ENCODE peak calls at places on chromosomes 4 and X, in five cellular contexts. One of them, this sample, is unnamed.

GRCh38 chrX:128804828-128805227 is 718.5 kb downstream of the SMARCA1 start:
- DNase-seq in foreskin keratinocyte: no peak
- DNase-seq in pancreas: no peak
- DNase-seq in mammary epithelial cell: no peak
- DNase-seq in heart right ventricle: no peak
- DNase-seq in this sample: no peak

GRCh38 chrX:15475486-15475885 is 17.6 kb downstream of the PIR start:
- DNase-seq in heart right ventricle: no peak
- DNase-seq in foreskin keratinocyte: no peak
- DNase-seq in mammary epithelial cell: no peak
- DNase-seq in pancreas: no peak
- DNase-seq in this sample: no peak

GRCh38 chrX:49840679-49841078 is 11.6 kb downstream of the PAGE4 start:
- DNase-seq in foreskin keratinocyte: peak; percentile 39
- DNase-seq in pancreas: peak; percentile 86
- DNase-seq in heart right ventricle: peak; percentile 38
- DNase-seq in mammary epithelial cell: peak; percentile 54
- DNase-seq in this sample: no peak

GRCh38 chrX:111868726-111869638 is 7.0 kb upstream of the TRPC5OS start:
- DNase-seq in pancreas: no peak
- DNase-seq in mammary epithelial cell: peak; percentile 3
- DNase-seq in foreskin keratinocyte: no peak
- DNase-seq in heart right ventricle: no peak
- DNase-seq in this sample: no peak

GRCh38 chr4:2964077-2964471 is 703 bp downstream of the GRK4 start:
- DNase-seq in pancreas: no peak
- DNase-seq in heart right ventricle: no peak
- DNase-seq in foreskin keratinocyte: no peak
- DNase-seq in mammary epithelial cell: no peak
- DNase-seq in this sample: no peak

GRCh38 chr4:189305500-189305899 is 635.2 kb upstream of the FRG1 start:
- DNase-seq in foreskin keratinocyte: no peak
- DNase-seq in pancreas: no peak
- DNase-seq in mammary epithelial cell: no peak
- DNase-seq in heart right ventricle: no peak
- DNase-seq in this sample: no peak

GRCh38 chrX:150365953-150366911 is 3.1 kb downstream of the MAMLD1 start:
- DNase-seq in heart right ventricle: peak; percentile 36
- DNase-seq in mammary epithelial cell: peak; percentile 23
- DNase-seq in pancreas: peak; percentile 44
- DNase-seq in foreskin keratinocyte: no peak
- DNase-seq in this sample: no peak

GRCh38 chrX:30283456-30284200 is 25.6 kb downstream of the NR0B1 start:
- DNase-seq in heart right ventricle: no peak
- DNase-seq in pancreas: no peak
- DNase-seq in mammary epithelial cell: peak; percentile 88
- DNase-seq in foreskin keratinocyte: peak; percentile 86
- DNase-seq in this sample: no peak

GRCh38 chr4:8419222-8420041 is 21.1 kb downstream of the ACOX3 start:
- DNase-seq in mammary epithelial cell: no peak
- DNase-seq in foreskin keratinocyte: no peak
- DNase-seq in pancreas: no peak
- DNase-seq in heart right ventricle: no peak
- DNase-seq in this sample: no peak

GRCh38 chr4:10028910-10029309 is 7.6 kb upstream of the SLC2A9 start:
- DNase-seq in pancreas: no peak
- DNase-seq in mammary epithelial cell: no peak
- DNase-seq in foreskin keratinocyte: no peak
- DNase-seq in heart right ventricle: no peak
- DNase-seq in this sample: no peak

GRCh38 chr4:100836929-100837328 is 319.1 kb upstream of the EMCN start:
- DNase-seq in pancreas: no peak
- DNase-seq in foreskin keratinocyte: no peak
- DNase-seq in mammary epithelial cell: no peak
- DNase-seq in heart right ventricle: no peak
- DNase-seq in this sample: no peak

GRCh38 chrX:153381684-153382532 is 19.2 kb downstream of the PNMA6E start:
- DNase-seq in heart right ventricle: no peak
- DNase-seq in pancreas: peak; percentile 69
- DNase-seq in mammary epithelial cell: peak; percentile 9
- DNase-seq in foreskin keratinocyte: peak; percentile 12
- DNase-seq in this sample: no peak

GRCh38 chr4:124596811-124597210 is 115.7 kb downstream of the ANKRD50 start:
- DNase-seq in foreskin keratinocyte: no peak
- DNase-seq in heart right ventricle: no peak
- DNase-seq in mammary epithelial cell: no peak
- DNase-seq in pancreas: no peak
- DNase-seq in this sample: no peak
- H3K4me1 ChIP-seq in foreskin keratinocyte: no peaks in the 10 kb centered on the region
- H3K4me1 ChIP-seq in heart right ventricle: no peaks in the 10 kb centered on the region
- H3K4me1 ChIP-seq in mammary epithelial cell: no peaks in the 10 kb centered on the region
- H3K4me1 ChIP-seq in pancreas: no peaks in the 10 kb centered on the region
- H3K4me1 ChIP-seq in this sample: no peaks in the 10 kb centered on the region

GRCh38 chr4:73964862-73965611 is 16.8 kb downstream of the PF4 start:
- DNase-seq in foreskin keratinocyte: peak; percentile 31
- DNase-seq in pancreas: no peak
- DNase-seq in heart right ventricle: no peak
- DNase-seq in mammary epithelial cell: no peak
- DNase-seq in this sample: no peak
- TF ChIP-seq CTCF in foreskin keratinocyte: peak; percentile 62
- TF ChIP-seq CTCF in pancreas: peak; percentile 17
- TF ChIP-seq CTCF in heart right ventricle: peak; percentile 7
- TF ChIP-seq CTCF in mammary epithelial cell: peak; percentile 55
- TF ChIP-seq CTCF in this sample: no peak

DNA sequence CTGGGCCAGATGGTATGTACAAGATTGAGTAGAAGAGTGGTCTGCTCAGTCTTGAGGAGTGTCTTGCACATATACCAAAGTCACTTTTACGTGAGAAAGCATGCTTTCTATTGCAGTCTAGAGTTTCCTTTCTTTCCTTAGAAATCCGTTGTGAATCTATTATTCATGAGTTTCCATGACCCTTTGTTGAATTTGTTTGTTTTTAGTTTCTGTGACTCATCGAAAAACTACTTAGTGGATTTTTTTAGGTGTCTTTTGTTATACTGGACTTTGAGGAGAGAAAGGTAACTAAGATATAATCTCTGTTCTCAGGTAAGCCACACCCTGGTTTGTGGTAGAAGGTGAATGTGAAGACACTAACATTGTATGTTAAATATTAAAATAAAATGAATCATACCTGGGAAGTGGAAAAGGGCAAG is 23.0 kb downstream of the GALNT7 start:
- DNase-seq in mammary epithelial cell: peak; percentile 94
- DNase-seq in heart right ventricle: no peak
- DNase-seq in foreskin keratinocyte: peak; percentile 89
- DNase-seq in pancreas: no peak
- DNase-seq in this sample: no peak
- H3K4me1 ChIP-seq in mammary epithelial cell: peaks cover 23% of the 10 kb centered on the region
- H3K4me1 ChIP-seq in heart right ventricle: peaks cover 5% of the 10 kb centered on the region
- H3K4me1 ChIP-seq in foreskin keratinocyte: peaks cover 5% of the 10 kb centered on the region
- H3K4me1 ChIP-seq in pancreas: peaks cover 11% of the 10 kb centered on the region
- H3K4me1 ChIP-seq in this sample: no peaks in the 10 kb centered on the region

GRCh38 chrX:39152106-39152649 is 350.9 kb downstream of the MID1IP1 start:
- DNase-seq in heart right ventricle: peak; percentile 27
- DNase-seq in mammary epithelial cell: no peak
- DNase-seq in pancreas: peak; percentile 63
- DNase-seq in foreskin keratinocyte: no peak
- DNase-seq in this sample: no peak
- TF ChIP-seq CTCF in heart right ventricle: peak; percentile 41
- TF ChIP-seq CTCF in mammary epithelial cell: peak; percentile 68
- TF ChIP-seq CTCF in pancreas: peak; percentile 30
- TF ChIP-seq CTCF in foreskin keratinocyte: peak; percentile 61
- TF ChIP-seq CTCF in this sample: peak; percentile 16

GRCh38 chr4:184455299-184455698 is 19.1 kb downstream of the IRF2 start:
- DNase-seq in heart right ventricle: no peak
- DNase-seq in pancreas: no peak
- DNase-seq in mammary epithelial cell: no peak
- DNase-seq in foreskin keratinocyte: no peak
- DNase-seq in this sample: no peak
- H3K4me1 ChIP-seq in heart right ventricle: peaks cover 85% of the 10 kb centered on the region
- H3K4me1 ChIP-seq in pancreas: no peaks in the 10 kb centered on the region
- H3K4me1 ChIP-seq in mammary epithelial cell: peaks cover 25% of the 10 kb centered on the region
- H3K4me1 ChIP-seq in foreskin keratinocyte: peaks cover 26% of the 10 kb centered on the region
- H3K4me1 ChIP-seq in this sample: peaks cover 5% of the 10 kb centered on the region

DNA sequence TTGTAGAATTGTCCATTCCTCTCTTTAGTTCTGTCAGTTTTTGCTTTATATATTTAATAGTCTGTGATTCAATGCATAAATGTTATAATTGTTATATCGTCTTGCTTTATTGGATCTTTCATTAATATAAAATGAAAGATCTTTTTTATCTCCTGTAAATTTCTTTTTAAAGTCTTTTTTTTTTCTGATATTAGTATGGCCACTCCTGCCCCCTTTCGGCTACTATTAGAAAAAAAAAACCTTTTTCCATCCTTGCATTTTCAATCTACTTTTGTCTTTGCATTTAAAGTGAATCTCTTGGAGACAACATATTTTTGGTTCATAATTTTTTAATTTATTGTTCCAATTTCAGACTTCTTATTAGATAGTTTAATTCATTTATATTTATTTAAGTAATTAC is 677.4 kb upstream of the NDST4 start:
- DNase-seq in foreskin keratinocyte: no peak
- DNase-seq in heart right ventricle: no peak
- DNase-seq in mammary epithelial cell: no peak
- DNase-seq in pancreas: no peak
- DNase-seq in this sample: no peak
- TF ChIP-seq CTCF in foreskin keratinocyte: no peak
- TF ChIP-seq CTCF in heart right ventricle: no peak
- TF ChIP-seq CTCF in mammary epithelial cell: no peak
- TF ChIP-seq CTCF in pancreas: no peak
- TF ChIP-seq CTCF in this sample: no peak

GRCh38 chr4:1872918-1873269 is 1.7 kb downstream of the NSD2 start:
- DNase-seq in heart right ventricle: no peak
- DNase-seq in mammary epithelial cell: peak; percentile 60
- DNase-seq in foreskin keratinocyte: peak; percentile 75
- DNase-seq in pancreas: no peak
- DNase-seq in this sample: no peak

GRCh38 chr4:1870328-1870577 is 940 bp upstream of the NSD2 start:
- DNase-seq in foreskin keratinocyte: peak; percentile 83
- DNase-seq in pancreas: peak; percentile 92
- DNase-seq in heart right ventricle: peak; percentile 86
- DNase-seq in mammary epithelial cell: peak; percentile 88
- DNase-seq in this sample: peak; percentile 42

GRCh38 chr4:1870578-1871443 is at the start of gene NSD2:
- DNase-seq in foreskin keratinocyte: peak; percentile 78
- DNase-seq in pancreas: peak; percentile 91
- DNase-seq in heart right ventricle: peak; percentile 92
- DNase-seq in mammary epithelial cell: peak; percentile 83
- DNase-seq in this sample: peak; percentile 35

GRCh38 chr4:1873291-1873690 is 2.1 kb downstream of the NSD2 start:
- DNase-seq in pancreas: no peak
- DNase-seq in heart right ventricle: no peak
- DNase-seq in foreskin keratinocyte: no peak
- DNase-seq in mammary epithelial cell: no peak
- DNase-seq in this sample: no peak

GRCh38 chr4:1871471-1872021 is 353 bp downstream of the NSD2 start:
- DNase-seq in pancreas: peak; percentile 75
- DNase-seq in heart right ventricle: peak; percentile 39
- DNase-seq in foreskin keratinocyte: no peak
- DNase-seq in mammary epithelial cell: peak; percentile 19
- DNase-seq in this sample: no peak
- H3K4me1 ChIP-seq in pancreas: peaks cover 27% of the 10 kb centered on the region
- H3K4me1 ChIP-seq in heart right ventricle: peaks cover 25% of the 10 kb centered on the region
- H3K4me1 ChIP-seq in foreskin keratinocyte: peaks cover 12% of the 10 kb centered on the region
- H3K4me1 ChIP-seq in mammary epithelial cell: peaks cover 21% of the 10 kb centered on the region
- H3K4me1 ChIP-seq in this sample: peaks cover 4% of the 10 kb centered on the region

DNA sequence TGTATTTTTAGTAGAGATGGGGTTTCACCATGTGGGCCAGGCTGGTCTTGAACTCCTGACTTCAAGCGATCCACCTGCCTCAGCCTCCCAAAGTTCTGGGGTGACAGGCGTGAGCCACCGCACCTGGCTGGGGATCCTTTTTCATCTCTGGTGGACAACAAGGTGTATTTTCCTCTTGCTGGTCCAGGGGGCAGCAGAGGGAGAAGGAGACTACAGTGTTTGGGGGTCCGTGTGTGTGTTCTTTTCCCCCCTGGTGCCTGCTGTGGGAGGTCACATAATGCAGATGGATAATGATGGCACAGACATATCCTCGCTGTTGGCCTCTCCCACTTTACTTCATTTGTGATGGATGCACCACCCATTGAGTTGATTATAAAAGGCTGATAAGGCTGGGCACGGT is 39.0 kb upstream of the CD99 start:
- DNase-seq in heart right ventricle: no peak
- DNase-seq in mammary epithelial cell: no peak
- DNase-seq in foreskin keratinocyte: no peak
- DNase-seq in pancreas: no peak
- DNase-seq in this sample: no peak
- TF ChIP-seq CTCF in heart right ventricle: no peak
- TF ChIP-seq CTCF in mammary epithelial cell: no peak
- TF ChIP-seq CTCF in foreskin keratinocyte: peak; percentile 34
- TF ChIP-seq CTCF in pancreas: no peak
- TF ChIP-seq CTCF in this sample: no peak

This sample was measured in ascending aorta.